ENCODE peak calls at places on chromosome 14, in five cellular contexts. One of them, this sample, is unnamed.

GRCh38 chr14:63642229-63642611 is 549 bp upstream of the WDR89 start:
- DNase-seq in IMR-90: peak; percentile 96
- DNase-seq in H1: peak; percentile 69
- DNase-seq in neuronal stem cell: peak; percentile 92
- DNase-seq in mesenchymal stem cell: peak; percentile 98
- DNase-seq in this sample: peak; percentile 98

GRCh38 chr14:93375673-93376156 is 28.7 kb downstream of the COX8C start:
- DNase-seq in H1: no peak
- DNase-seq in neuronal stem cell: no peak
- DNase-seq in IMR-90: no peak
- DNase-seq in mesenchymal stem cell: no peak
- DNase-seq in this sample: no peak

GRCh38 chr14:105931808-105932483 is 405.6 kb downstream of the TMEM121 start:
- DNase-seq in IMR-90: no peak
- DNase-seq in H1: no peak
- DNase-seq in neuronal stem cell: no peak
- DNase-seq in mesenchymal stem cell: no peak
- DNase-seq in this sample: no peak

GRCh38 chr14:52473557-52473956 is 78.7 kb downstream of the TXNDC16 start:
- DNase-seq in H1: no peak
- DNase-seq in neuronal stem cell: no peak
- DNase-seq in IMR-90: peak; percentile 51
- DNase-seq in mesenchymal stem cell: peak; percentile 46
- DNase-seq in this sample: peak; percentile 35

GRCh38 chr14:68843471-68844209 is 50.8 kb upstream of the ZFP36L1 start:
- DNase-seq in IMR-90: peak; percentile 57
- DNase-seq in mesenchymal stem cell: peak; percentile 65
- DNase-seq in neuronal stem cell: peak; percentile 57
- DNase-seq in H1: peak; percentile 50
- DNase-seq in this sample: peak; percentile 77

GRCh38 chr14:102462391-102462790 is 47.2 kb downstream of the ANKRD9 start:
- DNase-seq in mesenchymal stem cell: no peak
- DNase-seq in H1: no peak
- DNase-seq in neuronal stem cell: no peak
- DNase-seq in IMR-90: peak; percentile 13
- DNase-seq in this sample: no peak

GRCh38 chr14:69153848-69154208 is 909 bp upstream of the DCAF5 start:
- DNase-seq in neuronal stem cell: no peak
- DNase-seq in mesenchymal stem cell: no peak
- DNase-seq in IMR-90: no peak
- DNase-seq in H1: no peak
- DNase-seq in this sample: no peak

GRCh38 chr14:22598099-22598895 is at the start of gene ABHD4:
- DNase-seq in H1: no peak
- DNase-seq in neuronal stem cell: peak; percentile 73
- DNase-seq in IMR-90: peak; percentile 42
- DNase-seq in mesenchymal stem cell: peak; percentile 75
- DNase-seq in this sample: peak; percentile 83

GRCh38 chr14:63905370-63905769 is 52.6 kb downstream of the SYNE2 start:
- DNase-seq in neuronal stem cell: no peak
- DNase-seq in mesenchymal stem cell: no peak
- DNase-seq in IMR-90: no peak
- DNase-seq in H1: no peak
- DNase-seq in this sample: no peak

GRCh38 chr14:106528717-106529116 is 1002.3 kb downstream of the TMEM121 start:
- DNase-seq in neuronal stem cell: no peak
- DNase-seq in IMR-90: no peak
- DNase-seq in mesenchymal stem cell: no peak
- DNase-seq in H1: no peak
- DNase-seq in this sample: peak; percentile 10

GRCh38 chr14:71438684-71439083 is 493.5 kb upstream of the RGS6 start:
- DNase-seq in H1: no peak
- DNase-seq in IMR-90: peak; percentile 44
- DNase-seq in neuronal stem cell: no peak
- DNase-seq in mesenchymal stem cell: no peak
- DNase-seq in this sample: no peak

GRCh38 chr14:69092840-69093422 is 60.0 kb downstream of the DCAF5 start:
- DNase-seq in H1: no peak
- DNase-seq in mesenchymal stem cell: no peak
- DNase-seq in neuronal stem cell: no peak
- DNase-seq in IMR-90: peak; percentile 32
- DNase-seq in this sample: no peak

GRCh38 chr14:106024983-106025604 is 498.7 kb downstream of the TMEM121 start:
- DNase-seq in mesenchymal stem cell: no peak
- DNase-seq in IMR-90: no peak
- DNase-seq in H1: no peak
- DNase-seq in neuronal stem cell: no peak
- DNase-seq in this sample: no peak

GRCh38 chr14:93956082-93956481 is 20.3 kb downstream of the ASB2 start:
- DNase-seq in H1: no peak
- DNase-seq in IMR-90: no peak
- DNase-seq in neuronal stem cell: no peak
- DNase-seq in mesenchymal stem cell: no peak
- DNase-seq in this sample: no peak

GRCh38 chr14:72740966-72741835 is 152.7 kb downstream of the DPF3 start:
- DNase-seq in H1: no peak
- DNase-seq in neuronal stem cell: no peak
- DNase-seq in IMR-90: no peak
- DNase-seq in mesenchymal stem cell: no peak
- DNase-seq in this sample: no peak

GRCh38 chr14:35909675-35910074 is 83.5 kb downstream of the BRMS1L start:
- DNase-seq in IMR-90: no peak
- DNase-seq in H1: no peak
- DNase-seq in mesenchymal stem cell: no peak
- DNase-seq in neuronal stem cell: no peak
- DNase-seq in this sample: no peak

GRCh38 chr14:72515779-72516770 is 377.8 kb downstream of the DPF3 start:
- DNase-seq in mesenchymal stem cell: peak; percentile 30
- DNase-seq in IMR-90: peak; percentile 69
- DNase-seq in H1: no peak
- DNase-seq in neuronal stem cell: no peak
- DNase-seq in this sample: peak; percentile 39

GRCh38 chr14:80762829-80763228 is 178.7 kb downstream of the CEP128 start:
- DNase-seq in mesenchymal stem cell: no peak
- DNase-seq in H1: no peak
- DNase-seq in neuronal stem cell: no peak
- DNase-seq in IMR-90: peak; percentile 24
- DNase-seq in this sample: no peak

GRCh38 chr14:72618424-72618823 is 275.5 kb downstream of the DPF3 start:
- DNase-seq in IMR-90: no peak
- DNase-seq in neuronal stem cell: no peak
- DNase-seq in H1: no peak
- DNase-seq in mesenchymal stem cell: no peak
- DNase-seq in this sample: no peak

GRCh38 chr14:104262515-104263514 is 124.4 kb downstream of the KIF26A start:
- DNase-seq in mesenchymal stem cell: no peak
- DNase-seq in H1: no peak
- DNase-seq in neuronal stem cell: no peak
- DNase-seq in IMR-90: no peak
- DNase-seq in this sample: no peak

GRCh38 chr14:74389980-74390379 is 36.0 kb downstream of the SYNDIG1L start:
- DNase-seq in IMR-90: no peak
- DNase-seq in mesenchymal stem cell: no peak
- DNase-seq in H1: no peak
- DNase-seq in neuronal stem cell: no peak
- DNase-seq in this sample: no peak

GRCh38 chr14:94906577-94906976 is 136.7 kb upstream of the GSC start:
- DNase-seq in neuronal stem cell: no peak
- DNase-seq in IMR-90: no peak
- DNase-seq in mesenchymal stem cell: no peak
- DNase-seq in H1: no peak
- DNase-seq in this sample: no peak

GRCh38 chr14:85534914-85535313 is 5.0 kb downstream of the FLRT2 start:
- DNase-seq in IMR-90: no peak
- DNase-seq in mesenchymal stem cell: peak; percentile 28
- DNase-seq in neuronal stem cell: peak; percentile 17
- DNase-seq in H1: no peak
- DNase-seq in this sample: no peak

GRCh38 chr14:75450381-75451276 is 22.8 kb downstream of the JDP2 start:
- DNase-seq in neuronal stem cell: no peak
- DNase-seq in H1: no peak
- DNase-seq in IMR-90: peak; percentile 40
- DNase-seq in mesenchymal stem cell: no peak
- DNase-seq in this sample: no peak

GRCh38 chr14:28902930-28903329 is 136.3 kb downstream of the FOXG1 start:
- DNase-seq in H1: no peak
- DNase-seq in IMR-90: no peak
- DNase-seq in mesenchymal stem cell: no peak
- DNase-seq in neuronal stem cell: no peak
- DNase-seq in this sample: no peak

GRCh38 chr14:104388631-104389325 is 190.8 kb upstream of the C14orf180 start:
- DNase-seq in H1: no peak
- DNase-seq in neuronal stem cell: no peak
- DNase-seq in mesenchymal stem cell: no peak
- DNase-seq in IMR-90: no peak
- DNase-seq in this sample: no peak

GRCh38 chr14:88556581-88556980 is 1.8 kb upstream of the PTPN21 start:
- DNase-seq in H1: no peak
- DNase-seq in IMR-90: peak; percentile 25
- DNase-seq in neuronal stem cell: no peak
- DNase-seq in mesenchymal stem cell: no peak
- DNase-seq in this sample: no peak
- H2BK15ac ChIP-seq in H1: no peak overlapping the region
- H2BK15ac ChIP-seq in IMR-90: peak overlapping the region; percentile 29
- H2BK15ac ChIP-seq in neuronal stem cell: no peak overlapping the region
- H2BK15ac ChIP-seq in mesenchymal stem cell: no peak overlapping the region
- H2BK15ac ChIP-seq in this sample: no peak overlapping the region

DNA sequence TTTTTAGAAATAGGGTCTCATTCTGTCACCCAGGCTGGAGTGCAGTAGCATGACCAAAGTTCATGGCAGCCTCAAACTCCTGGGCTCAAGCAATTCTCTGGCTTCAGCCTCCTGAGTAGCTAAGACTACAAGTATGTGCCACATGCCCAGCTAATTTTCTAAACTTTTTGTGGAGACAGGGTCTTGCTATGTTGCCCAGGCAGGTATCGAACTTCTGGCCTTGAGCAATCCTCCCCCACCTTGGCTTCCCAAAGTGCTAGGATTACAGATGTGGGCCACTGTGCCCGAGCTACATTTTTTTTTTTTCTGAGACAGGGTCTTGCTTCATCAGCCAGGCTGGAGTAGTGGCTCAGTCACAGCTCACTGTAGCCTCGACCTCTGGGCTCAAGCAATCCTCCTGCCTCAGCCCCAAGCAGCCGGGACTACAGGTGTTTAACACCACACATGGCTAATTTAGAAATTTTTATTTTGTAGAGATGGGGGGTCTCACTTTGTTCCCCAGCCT is 7.1 kb downstream of the PPP4R3A start:
- DNase-seq in mesenchymal stem cell: no peak
- DNase-seq in H1: no peak
- DNase-seq in neuronal stem cell: no peak
- DNase-seq in IMR-90: no peak
- DNase-seq in this sample: no peak
- H3K36me3 ChIP-seq in mesenchymal stem cell: peaks cover 51% of the 10 kb centered on the region
- H3K36me3 ChIP-seq in H1: peaks cover 42% of the 10 kb centered on the region
- H3K36me3 ChIP-seq in neuronal stem cell: peaks cover 89% of the 10 kb centered on the region
- H3K36me3 ChIP-seq in IMR-90: peaks cover 12% of the 10 kb centered on the region
- H3K36me3 ChIP-seq in this sample: no peaks in the 10 kb centered on the region

GRCh38 chr14:77032854-77033621 is 4.5 kb upstream of the IRF2BPL start:
- DNase-seq in mesenchymal stem cell: peak; percentile 99
- DNase-seq in H1: no peak
- DNase-seq in neuronal stem cell: peak; percentile 75
- DNase-seq in IMR-90: peak; percentile 98
- DNase-seq in this sample: peak; percentile 96
- H2BK15ac ChIP-seq in mesenchymal stem cell: peak overlapping the region; percentile 15
- H2BK15ac ChIP-seq in H1: no peak overlapping the region
- H2BK15ac ChIP-seq in neuronal stem cell: peak overlapping the region; percentile 76
- H2BK15ac ChIP-seq in IMR-90: peak overlapping the region; percentile 95
- H2BK15ac ChIP-seq in this sample: peak overlapping the region; percentile 10

GRCh38 chr14:100902792-100903191 is 730 bp downstream of the RTL1 start:
- DNase-seq in H1: no peak
- DNase-seq in mesenchymal stem cell: no peak
- DNase-seq in neuronal stem cell: no peak
- DNase-seq in IMR-90: no peak
- DNase-seq in this sample: peak; percentile 54

GRCh38 chr14:100905166-100905565 is 1.6 kb upstream of the RTL1 start:
- DNase-seq in mesenchymal stem cell: no peak
- DNase-seq in IMR-90: no peak
- DNase-seq in H1: no peak
- DNase-seq in neuronal stem cell: no peak
- DNase-seq in this sample: no peak

GRCh38 chr14:100904307-100905019 is 941 bp upstream of the RTL1 start:
- DNase-seq in neuronal stem cell: peak; percentile 73
- DNase-seq in IMR-90: no peak
- DNase-seq in H1: no peak
- DNase-seq in mesenchymal stem cell: peak; percentile 19
- DNase-seq in this sample: peak; percentile 82

GRCh38 chr14:100902295-100902694 is 1.2 kb downstream of the RTL1 start:
- DNase-seq in neuronal stem cell: no peak
- DNase-seq in H1: no peak
- DNase-seq in mesenchymal stem cell: no peak
- DNase-seq in IMR-90: no peak
- DNase-seq in this sample: peak; percentile 80

GRCh38 chr14:100903672-100904185 is at the start of gene RTL1:
- DNase-seq in IMR-90: no peak
- DNase-seq in mesenchymal stem cell: no peak
- DNase-seq in neuronal stem cell: no peak
- DNase-seq in H1: no peak
- DNase-seq in this sample: no peak
- H3K36me3 ChIP-seq in IMR-90: peaks cover 60% of the 10 kb centered on the region
- H3K36me3 ChIP-seq in mesenchymal stem cell: peaks cover 78% of the 10 kb centered on the region
- H3K36me3 ChIP-seq in neuronal stem cell: no peaks in the 10 kb centered on the region
- H3K36me3 ChIP-seq in H1: no peaks in the 10 kb centered on the region
- H3K36me3 ChIP-seq in this sample: no peaks in the 10 kb centered on the region

DNA sequence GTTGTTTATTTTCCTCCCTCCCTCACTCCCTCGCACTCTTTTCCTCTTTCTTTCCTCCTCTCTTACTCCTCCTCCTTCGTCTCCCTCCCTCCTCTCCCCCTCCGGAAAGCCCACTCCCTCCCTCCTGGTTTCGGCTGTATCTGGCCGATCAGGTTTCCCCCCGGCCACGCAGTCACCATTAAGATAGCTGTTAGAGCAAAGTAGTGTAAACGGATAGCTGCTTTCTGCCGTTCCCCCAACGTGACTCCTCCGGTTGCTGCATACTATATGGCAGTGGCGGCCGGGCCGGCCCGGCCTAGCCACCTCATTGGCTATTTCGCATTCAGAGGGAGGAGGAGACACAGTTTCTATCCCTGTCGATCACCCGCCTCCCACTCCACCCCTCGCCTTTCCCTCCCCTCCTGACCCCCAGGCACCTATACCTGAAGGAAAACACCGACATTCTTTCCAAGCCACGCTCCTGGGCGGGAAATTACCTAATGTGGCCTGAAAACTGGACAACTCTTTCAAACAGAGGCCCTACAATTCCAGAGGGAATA is at the start of gene SIX4:
- DNase-seq in mesenchymal stem cell: peak; percentile 87
- DNase-seq in neuronal stem cell: peak; percentile 73
- DNase-seq in IMR-90: peak; percentile 92
- DNase-seq in H1: peak; percentile 78
- DNase-seq in this sample: peak; percentile 95
- H2BK15ac ChIP-seq in mesenchymal stem cell: peak within 1 kb of the TSS; percentile 39
- H2BK15ac ChIP-seq in neuronal stem cell: peak within 1 kb of the TSS; percentile 94
- H2BK15ac ChIP-seq in IMR-90: peak within 1 kb of the TSS; percentile 49
- H2BK15ac ChIP-seq in H1: peak within 1 kb of the TSS; percentile 46
- H2BK15ac ChIP-seq in this sample: peak within 1 kb of the TSS; percentile 48

This sample was measured in mesendoderm.